ENCODE peak calls at places on chromosomes 4 and X, in nine cellular contexts. Z is naive thymus-derived CD8-positive, alpha-beta T cell; Y is activated CD8-positive, alpha-beta memory T cell treated with anti-CD3 and anti-CD28 coated beads for 4 hours; Q is activated naive CD4-positive, alpha-beta T cell treated with anti-CD3 and anti-CD28 coated beads, Interleukin-2, amount 10 ng/mL, durations not matched to agents 7 days and 5 days; R is WTC11; S is T-helper 9 cell; U is activated T-cell treated with anti-CD3 and anti-CD28 coated beads, Interleukin-2, amount 50 U/mL, for 72 hours; P is ecto neural progenitor cell; O is A549. N is an unnamed sample.

GRCh38 chr4:178356725-178357124 is 914.5 kb upstream of the AGA start:
- DNase-seq in O (peak; percentile 1), S (no peak), Z (no peak), Q (no peak), Y (no peak), U (no peak), R (peak; percentile 13), P (no peak), N (no peak)

GRCh38 chr4:26864904-26865303 is 4.3 kb downstream of the STIM2 start:
- DNase-seq in Z (no peak), U (no peak), Q (no peak), O (no peak), P (no peak), S (no peak), Y (no peak), R (no peak), N (no peak)

GRCh38 chrX:27619459-27619858 is 29.3 kb downstream of the DCAF8L2 start:
- DNase-seq in Y (no peak), P (no peak), Q (no peak), R (no peak), U (no peak), O (no peak), S (no peak), Z (no peak), N (no peak)

GRCh38 chr4:1045193-1045594 is 33.8 kb downstream of the FGFRL1 start:
- DNase-seq in Z (no peak), S (no peak), Y (no peak), Q (no peak), U (no peak), P (no peak), R (no peak), O (no peak), N (no peak)

GRCh38 chr4:29805245-29805644 is 914.9 kb upstream of the PCDH7 start:
- DNase-seq in O (no peak), Y (no peak), R (peak; percentile 16), U (no peak), S (no peak), Q (no peak), P (no peak), Z (no peak), N (no peak)

GRCh38 chr4:58732973-58733372 is 1622.8 kb upstream of the IGFBP7 start:
- DNase-seq in S (no peak), Z (no peak), R (no peak), O (no peak), Q (no peak), U (no peak), Y (no peak), P (no peak), N (no peak)

GRCh38 chr4:82744284-82744963 is 54.2 kb downstream of the SCD5 start:
- DNase-seq in Q (no peak), U (no peak), S (no peak), P (no peak), O (no peak), Y (no peak), R (no peak), Z (no peak), N (no peak)

GRCh38 chr4:77931452-77932135 is 69.0 kb downstream of the MRPL1 start:
- DNase-seq in Q (no peak), Z (no peak), Y (no peak), O (no peak), U (no peak), R (no peak), P (no peak), S (no peak), N (no peak)

GRCh38 chrX:79568309-79568708 is 201.2 kb upstream of the ITM2A start:
- DNase-seq in Q (no peak), R (no peak), U (no peak), Y (no peak), O (no peak), P (no peak), S (no peak), Z (no peak), N (no peak)

GRCh38 chr4:79198886-79199591 is 126.8 kb downstream of the NAA11 start:
- DNase-seq in R (no peak), Q (no peak), P (no peak), Y (no peak), Z (no peak), S (no peak), U (no peak), O (no peak), N (no peak)

GRCh38 chr4:125277827-125278226 is 36.9 kb upstream of the FAT4 start:
- DNase-seq in U (no peak), Y (no peak), S (no peak), Q (no peak), R (no peak), Z (no peak), P (no peak), O (no peak), N (no peak)

GRCh38 chr4:101824500-101824899 is 34.0 kb downstream of the BANK1 start:
- DNase-seq in Y (no peak), U (no peak), O (no peak), P (no peak), R (no peak), Q (no peak), Z (no peak), S (no peak), N (no peak)

GRCh38 chr4:101279377-101279871 is 67.9 kb downstream of the PPP3CA start:
- DNase-seq in R (no peak), Y (no peak), O (peak; percentile 46), P (no peak), Q (no peak), U (no peak), S (no peak), Z (no peak), N (no peak)

GRCh38 chrX:3415011-3415410 is 68.6 kb upstream of the MXRA5 start:
- DNase-seq in Q (no peak), R (no peak), Y (no peak), S (no peak), P (no peak), O (no peak), U (no peak), Z (no peak), N (no peak)

GRCh38 chr4:189021831-189022230 is 882.6 kb downstream of the TRIML1 start:
- DNase-seq in P (no peak), Q (no peak), Z (no peak), Y (no peak), R (no peak), U (no peak), O (peak; percentile 53), S (no peak), N (no peak)

GRCh38 chrX:1946974-1947373 is 332.1 kb downstream of the ASMT start:
- DNase-seq in P (no peak), R (no peak), O (no peak), Q (no peak), U (no peak), S (no peak), Z (no peak), Y (no peak), N (no peak)

GRCh38 chr4:65825121-65825520 is 154.8 kb upstream of the EPHA5 start:
- DNase-seq in Y (no peak), Z (no peak), P (no peak), Q (no peak), U (no peak), O (peak; percentile 1), S (no peak), R (no peak), N (no peak)

N was measured in effector CD8-positive, alpha-beta T cell.